ENCODE peak calls at places on chromosome 6, in ten cellular contexts. One of them, this sample, is unnamed.

GRCh38 chr6:85641522-85641915 is 1.2 kb downstream of the SYNCRIP start:
- DNase-seq in brain microvascular endothelial cell: no peak
- DNase-seq in cardiac fibroblast: peak
- DNase-seq in GM23338: no peak
- DNase-seq in NCI-H2081: no peak
- DNase-seq in NCI-H510A treated with DMSO at 0.1 percent for 48 hours: no peak
- DNase-seq in NCI-H1694: no peak
- DNase-seq in ureter: peak
- DNase-seq in fibroblast of gingiva: no peak
- DNase-seq in DMS53: no peak
- DNase-seq in this sample: no peak

GRCh38 chr6:90701146-90701781 is 114.4 kb upstream of the MAP3K7 start:
- DNase-seq in brain microvascular endothelial cell: no peak
- DNase-seq in cardiac fibroblast: no peak
- DNase-seq in GM23338: peak
- DNase-seq in NCI-H2081: no peak
- DNase-seq in NCI-H510A treated with DMSO at 0.1 percent for 48 hours: peak
- DNase-seq in NCI-H1694: no peak
- DNase-seq in ureter: no peak
- DNase-seq in fibroblast of gingiva: no peak
- DNase-seq in DMS53: peak
- DNase-seq in this sample: peak

GRCh38 chr6:169556758-169557505 is 144.9 kb downstream of the WDR27 start:
- DNase-seq in brain microvascular endothelial cell: no peak
- DNase-seq in cardiac fibroblast: no peak
- DNase-seq in GM23338: no peak
- DNase-seq in NCI-H2081: no peak
- DNase-seq in NCI-H510A treated with DMSO at 0.1 percent for 48 hours: no peak
- DNase-seq in NCI-H1694: no peak
- DNase-seq in ureter: no peak
- DNase-seq in fibroblast of gingiva: no peak
- DNase-seq in DMS53: no peak
- DNase-seq in this sample: no peak

GRCh38 chr6:105603779-105604592 is 201.1 kb upstream of the PREP start:
- DNase-seq in brain microvascular endothelial cell: no peak
- DNase-seq in cardiac fibroblast: no peak
- DNase-seq in GM23338: no peak
- DNase-seq in NCI-H2081: no peak
- DNase-seq in NCI-H510A treated with DMSO at 0.1 percent for 48 hours: no peak
- DNase-seq in NCI-H1694: no peak
- DNase-seq in ureter: peak
- DNase-seq in fibroblast of gingiva: peak
- DNase-seq in DMS53: no peak
- DNase-seq in this sample: no peak

GRCh38 chr6:30685977-30686907 is at the start of gene PPP1R18:
- DNase-seq in brain microvascular endothelial cell: no peak
- DNase-seq in cardiac fibroblast: peak
- DNase-seq in GM23338: peak
- DNase-seq in NCI-H2081: no peak
- DNase-seq in NCI-H510A treated with DMSO at 0.1 percent for 48 hours: peak
- DNase-seq in NCI-H1694: no peak
- DNase-seq in ureter: peak
- DNase-seq in fibroblast of gingiva: peak
- DNase-seq in DMS53: peak
- DNase-seq in this sample: peak

GRCh38 chr6:46637145-46637544 is 15.5 kb downstream of the CYP39A1 start:
- DNase-seq in brain microvascular endothelial cell: no peak
- DNase-seq in cardiac fibroblast: peak
- DNase-seq in GM23338: no peak
- DNase-seq in NCI-H2081: no peak
- DNase-seq in NCI-H510A treated with DMSO at 0.1 percent for 48 hours: no peak
- DNase-seq in NCI-H1694: no peak
- DNase-seq in ureter: no peak
- DNase-seq in fibroblast of gingiva: peak
- DNase-seq in DMS53: no peak
- DNase-seq in this sample: no peak

GRCh38 chr6:116561377-116562018 is 7.9 kb downstream of the CALHM4 start:
- DNase-seq in brain microvascular endothelial cell: peak
- DNase-seq in cardiac fibroblast: peak
- DNase-seq in GM23338: peak
- DNase-seq in NCI-H2081: peak
- DNase-seq in NCI-H510A treated with DMSO at 0.1 percent for 48 hours: peak
- DNase-seq in NCI-H1694: peak
- DNase-seq in ureter: peak
- DNase-seq in fibroblast of gingiva: peak
- DNase-seq in DMS53: peak
- DNase-seq in this sample: peak

GRCh38 chr6:14000901-14001300 is 76.1 kb downstream of the RNF182 start:
- DNase-seq in brain microvascular endothelial cell: no peak
- DNase-seq in cardiac fibroblast: peak
- DNase-seq in GM23338: no peak
- DNase-seq in NCI-H2081: no peak
- DNase-seq in NCI-H510A treated with DMSO at 0.1 percent for 48 hours: no peak
- DNase-seq in NCI-H1694: no peak
- DNase-seq in ureter: no peak
- DNase-seq in fibroblast of gingiva: no peak
- DNase-seq in DMS53: no peak
- DNase-seq in this sample: no peak

GRCh38 chr6:16450285-16450684 is 211.9 kb downstream of the GMPR start:
- DNase-seq in brain microvascular endothelial cell: peak
- DNase-seq in cardiac fibroblast: peak
- DNase-seq in GM23338: no peak
- DNase-seq in NCI-H2081: no peak
- DNase-seq in NCI-H510A treated with DMSO at 0.1 percent for 48 hours: no peak
- DNase-seq in NCI-H1694: no peak
- DNase-seq in ureter: no peak
- DNase-seq in fibroblast of gingiva: peak
- DNase-seq in DMS53: no peak
- DNase-seq in this sample: no peak

GRCh38 chr6:137717074-137718073 is 149.7 kb upstream of the TNFAIP3 start:
- DNase-seq in brain microvascular endothelial cell: no peak
- DNase-seq in cardiac fibroblast: no peak
- DNase-seq in GM23338: peak
- DNase-seq in NCI-H2081: peak
- DNase-seq in NCI-H510A treated with DMSO at 0.1 percent for 48 hours: no peak
- DNase-seq in NCI-H1694: no peak
- DNase-seq in ureter: no peak
- DNase-seq in fibroblast of gingiva: no peak
- DNase-seq in DMS53: peak
- DNase-seq in this sample: peak

GRCh38 chr6:39836621-39837020 is 44.4 kb downstream of the DAAM2 start:
- DNase-seq in brain microvascular endothelial cell: no peak
- DNase-seq in cardiac fibroblast: peak
- DNase-seq in GM23338: no peak
- DNase-seq in NCI-H2081: no peak
- DNase-seq in NCI-H510A treated with DMSO at 0.1 percent for 48 hours: no peak
- DNase-seq in NCI-H1694: no peak
- DNase-seq in ureter: no peak
- DNase-seq in fibroblast of gingiva: no peak
- DNase-seq in DMS53: no peak
- DNase-seq in this sample: no peak